ENCODE peak calls at places on chromosomes 6 and 20, in seven cellular contexts. U, H, Q, B, A, V and K are unnamed samples.

GRCh38 chr6:44054635-44055559 is 72.4 kb downstream of the MRPL14 start:
- DNase-seq in U (no peak), H (peak), Q (no peak), B (peak), A (no peak), V (no peak), K (no peak)

GRCh38 chr6:30113843-30114242 is 953 bp upstream of the TRIM31 start:
- DNase-seq in U (no peak), H (no peak), Q (no peak), B (no peak), A (no peak), V (no peak), K (no peak)

GRCh38 chr6:11434565-11435326 is 102.8 kb upstream of the TMEM170B start:
- DNase-seq in U (no peak), H (peak), Q (peak), B (peak), A (no peak), V (peak), K (no peak)

GRCh38 chr20:60063739-60064138 is 105.5 kb downstream of the CDH26 start:
- DNase-seq in U (peak), H (no peak), Q (no peak), B (no peak), A (no peak), V (no peak), K (no peak)

GRCh38 chr6:11938285-11938890 is 73.7 kb upstream of the HIVEP1 start:
- DNase-seq in U (peak), H (no peak), Q (peak), B (no peak), A (no peak), V (peak), K (no peak)

GRCh38 chr6:159842035-159842434 is 42.0 kb downstream of the PNLDC1 start:
- DNase-seq in U (no peak), H (peak), Q (peak), B (no peak), A (no peak), V (peak), K (no peak)

GRCh38 chr6:81693212-81693611 is 59.3 kb downstream of the TENT5A start:
- DNase-seq in U (no peak), H (no peak), Q (no peak), B (no peak), A (no peak), V (no peak), K (no peak)

GRCh38 chr6:132589454-132589853 is at the start of gene TAAR5:
- DNase-seq in U (no peak), H (no peak), Q (no peak), B (no peak), A (no peak), V (peak), K (no peak)

GRCh38 chr20:23151885-23152284 is 65.8 kb upstream of the CD93 start:
- DNase-seq in U (peak), H (peak), Q (no peak), B (no peak), A (no peak), V (no peak), K (no peak)

GRCh38 chr6:11744753-11745152 is 33.9 kb downstream of the ADTRP start:
- DNase-seq in U (no peak), H (peak), Q (no peak), B (peak), A (no peak), V (peak), K (no peak)

GRCh38 chr6:36120979-36121706 is 9.2 kb upstream of the MAPK13 start:
- DNase-seq in U (no peak), H (peak), Q (peak), B (no peak), A (no peak), V (peak), K (no peak)

GRCh38 chr6:165854863-165855593 is 192.0 kb upstream of the PDE10A start:
- DNase-seq in U (peak), H (no peak), Q (no peak), B (no peak), A (no peak), V (no peak), K (no peak)

GRCh38 chr6:71496018-71496800 is 207.6 kb downstream of the OGFRL1 start:
- DNase-seq in U (no peak), H (peak), Q (no peak), B (peak), A (no peak), V (no peak), K (no peak)

GRCh38 chr6:43511824-43512415 is 1.8 kb upstream of the LRRC73 start:
- DNase-seq in U (no peak), H (no peak), Q (no peak), B (no peak), A (no peak), V (no peak), K (no peak)

GRCh38 chr20:58722877-58723627 is 30.5 kb downstream of the NPEPL1 start:
- DNase-seq in U (no peak), H (no peak), Q (no peak), B (no peak), A (no peak), V (no peak), K (no peak)

GRCh38 chr20:63517376-63518309 is 2.9 kb upstream of the PPDPF start:
- DNase-seq in U (no peak), H (no peak), Q (no peak), B (no peak), A (no peak), V (no peak), K (no peak)

GRCh38 chr20:23147964-23148720 is 62.0 kb upstream of the CD93 start:
- DNase-seq in U (no peak), H (peak), Q (no peak), B (peak), A (no peak), V (peak), K (no peak)

GRCh38 chr20:47606414-47607207 is 104.9 kb downstream of the NCOA3 start:
- DNase-seq in U (no peak), H (no peak), Q (no peak), B (no peak), A (no peak), V (no peak), K (no peak)

GRCh38 chr6:148757944-148758343 is 11.1 kb downstream of the UST start:
- DNase-seq in U (no peak), H (no peak), Q (no peak), B (no peak), A (no peak), V (no peak), K (no peak)

GRCh38 chr20:51422912-51423667 is 119.4 kb downstream of the NFATC2 start:
- DNase-seq in U (no peak), H (no peak), Q (no peak), B (no peak), A (no peak), V (peak), K (no peak)

GRCh38 chr20:10020937-10021336 is 13.8 kb upstream of the ANKEF1 start:
- DNase-seq in U (no peak), H (no peak), Q (no peak), B (no peak), A (no peak), V (no peak), K (no peak)

GRCh38 chr6:158856261-158856660 is 37.1 kb upstream of the EZR start:
- DNase-seq in U (no peak), H (peak), Q (no peak), B (no peak), A (no peak), V (no peak), K (no peak)

GRCh38 chr20:1868856-1869255 is 26.4 kb upstream of the SIRPA start:
- DNase-seq in U (no peak), H (no peak), Q (no peak), B (peak), A (no peak), V (no peak), K (no peak)

GRCh38 chr6:166830185-166830890 is 126.0 kb downstream of the RNASET2 start:
- DNase-seq in U (no peak), H (no peak), Q (no peak), B (no peak), A (no peak), V (no peak), K (no peak)

GRCh38 chr20:17835941-17836861 is 132.4 kb downstream of the SNX5 start:
- DNase-seq in U (no peak), H (peak), Q (peak), B (peak), A (no peak), V (peak), K (no peak)

GRCh38 chr6:157056275-157056674 is 267.0 kb downstream of the TMEM242 start:
- DNase-seq in U (no peak), H (no peak), Q (no peak), B (no peak), A (no peak), V (no peak), K (no peak)

GRCh38 chr6:90284745-90285481 is 11.7 kb downstream of the BACH2 start:
- DNase-seq in U (no peak), H (peak), Q (peak), B (peak), A (no peak), V (no peak), K (no peak)

GRCh38 chr20:7841967-7842301 is 98.3 kb downstream of the HAO1 start:
- DNase-seq in U (no peak), H (peak), Q (peak), B (peak), A (peak), V (no peak), K (no peak)

GRCh38 chr20:8661229-8662023 is 407.5 kb upstream of the PLCB4 start:
- DNase-seq in U (no peak), H (no peak), Q (no peak), B (no peak), A (no peak), V (no peak), K (no peak)

GRCh38 chr6:170263410-170263809 is 27.5 kb downstream of the DLL1 start:
- DNase-seq in U (no peak), H (no peak), Q (no peak), B (no peak), A (no peak), V (no peak), K (no peak)

GRCh38 chr6:152232494-152233151 is 404.5 kb downstream of the SYNE1 start:
- DNase-seq in U (no peak), H (peak), Q (peak), B (peak), A (no peak), V (peak), K (no peak)

DNA sequence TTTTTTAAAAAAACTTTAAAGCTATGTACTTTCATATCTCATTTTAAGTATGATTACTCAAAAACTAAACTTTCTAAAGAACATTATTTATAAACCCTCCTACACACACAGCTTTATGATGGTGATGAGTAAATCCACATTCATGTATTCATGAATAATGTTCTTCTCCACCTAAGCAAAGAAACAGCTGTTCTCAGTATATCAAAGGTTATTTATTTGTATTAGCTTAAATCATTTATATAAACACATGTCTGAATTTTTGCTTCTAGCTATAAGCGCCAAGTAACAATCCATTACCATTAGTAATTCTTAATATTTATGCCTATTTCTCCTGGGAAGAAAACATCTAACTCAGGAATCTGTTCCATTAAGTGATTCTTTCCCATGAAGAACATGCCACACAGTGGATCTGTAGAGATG is 63.3 kb downstream of the SMLR1 start:
- DNase-seq in U (no peak), H (peak), Q (no peak), B (peak), A (no peak), V (no peak), K (no peak)
- H2BK5ac ChIP-seq in U (no peak), H (no peak), Q (no peak), B (peak), A (no peak), V (no peak), K (no peak)

GRCh38 chr6:135449246-135449645 is 48.3 kb downstream of the AHI1 start:
- DNase-seq in U (no peak), H (no peak), Q (no peak), B (no peak), A (no peak), V (no peak), K (no peak)
- H2BK5ac ChIP-seq in U (no peak), H (no peak), Q (no peak), B (no peak), A (no peak), V (no peak), K (no peak)

DNA sequence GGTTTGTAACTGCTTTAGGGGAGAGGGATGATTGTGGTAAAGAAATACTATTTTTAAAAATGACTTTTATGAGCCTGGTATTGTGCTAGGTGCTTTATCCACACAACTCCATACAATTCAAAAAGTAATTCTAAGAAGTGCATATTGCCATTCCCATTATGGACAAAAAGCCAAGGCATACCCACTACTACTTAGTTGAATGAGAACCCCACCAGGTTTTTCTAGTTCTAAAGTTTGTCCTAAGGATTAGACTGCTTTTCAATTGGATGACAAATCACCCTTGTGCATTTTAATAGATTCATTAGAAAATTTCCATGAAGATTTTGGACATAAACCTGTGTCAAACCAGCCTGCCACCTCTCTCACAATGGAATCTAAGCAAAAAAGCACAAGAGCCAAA is 325.7 kb downstream of the RNGTT start:
- DNase-seq in U (no peak), H (no peak), Q (no peak), B (no peak), A (no peak), V (no peak), K (no peak)
- H2BK5ac ChIP-seq in U (no peak), H (no peak), Q (no peak), B (no peak), A (no peak), V (no peak), K (no peak)

DNA sequence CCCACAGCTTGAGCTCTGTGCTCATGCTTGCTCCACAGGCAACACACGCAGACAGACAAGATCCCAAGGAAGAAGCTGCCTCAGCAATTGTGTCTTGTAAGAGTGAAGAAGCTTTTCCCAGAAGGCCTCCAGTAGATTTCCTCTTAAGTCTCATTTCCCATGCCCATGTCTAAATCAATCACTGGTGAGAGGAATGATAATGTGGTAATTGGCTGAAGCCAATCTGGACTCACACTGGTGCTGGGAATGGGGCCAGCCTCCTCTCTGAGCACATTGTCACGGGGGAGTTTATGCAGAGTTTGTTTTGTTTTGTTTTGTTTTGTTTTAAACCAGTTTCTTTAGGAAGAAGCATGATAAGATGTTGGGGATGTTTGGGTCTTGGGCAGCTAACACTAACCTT is 36.6 kb downstream of the PTCHD4 start:
- DNase-seq in U (no peak), H (peak), Q (peak), B (no peak), A (no peak), V (no peak), K (no peak)
- H2BK5ac ChIP-seq in U (no peak), H (no peak), Q (no peak), B (no peak), A (no peak), V (no peak), K (no peak)

DNA sequence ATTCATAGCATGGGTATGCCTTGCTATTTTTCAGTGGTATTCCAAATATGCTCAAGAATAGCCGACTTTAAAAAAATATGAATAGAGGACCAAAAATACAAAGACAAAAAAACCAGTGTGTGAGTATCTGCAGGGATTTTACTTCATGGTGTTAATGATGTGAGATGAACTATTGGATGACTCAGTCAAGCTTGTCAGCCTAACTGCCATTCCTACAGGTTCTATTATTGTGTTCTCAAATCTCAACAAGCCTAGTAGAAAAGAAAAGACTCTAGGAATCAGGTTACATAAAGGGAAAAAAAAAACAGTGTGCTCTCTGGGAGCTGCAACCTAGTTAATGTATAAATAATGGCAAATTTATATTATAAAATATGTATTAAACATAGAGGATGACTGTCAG is 588.4 kb upstream of the BTBD3 start:
- DNase-seq in U (no peak), H (no peak), Q (no peak), B (peak), A (no peak), V (no peak), K (no peak)
- H2BK5ac ChIP-seq in U (no peak), H (no peak), Q (no peak), B (no peak), A (no peak), V (no peak), K (no peak)

GRCh38 chr6:14676977-14677781 is 559.6 kb downstream of the CD83 start:
- DNase-seq in U (no peak), H (no peak), Q (no peak), B (no peak), A (no peak), V (no peak), K (no peak)

GRCh38 chr6:14681699-14682487 is 564.0 kb upstream of the JARID2 start:
- DNase-seq in U (no peak), H (no peak), Q (no peak), B (no peak), A (no peak), V (peak), K (no peak)

DNA sequence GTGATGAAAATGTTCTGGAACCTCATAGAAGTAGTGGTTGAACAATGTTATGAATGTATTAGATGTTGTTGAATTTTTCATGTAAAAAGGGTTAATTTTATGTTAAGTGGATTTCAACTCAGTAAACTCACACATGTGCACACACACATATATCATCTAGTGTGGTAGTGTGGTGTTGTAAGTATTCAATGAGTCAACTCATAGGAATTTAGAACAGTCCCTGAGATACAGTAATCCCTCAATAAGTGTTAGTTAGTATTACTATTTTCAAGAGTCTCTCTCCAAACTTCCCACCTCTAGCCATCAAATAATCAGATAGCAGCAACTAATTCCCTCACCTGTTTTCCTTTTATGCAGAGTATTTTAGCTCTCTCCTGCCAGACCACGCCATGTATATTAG is 563.0 kb upstream of the JARID2 start:
- DNase-seq in U (no peak), H (peak), Q (peak), B (peak), A (no peak), V (peak), K (no peak)
- H2BK5ac ChIP-seq in U (no peak), H (no peak), Q (no peak), B (peak), A (no peak), V (no peak), K (no peak)

GRCh38 chr6:49982046-49982445 is 12.6 kb upstream of the DEFB113 start:
- DNase-seq in U (no peak), H (peak), Q (no peak), B (no peak), A (no peak), V (no peak), K (no peak)
- H2BK5ac ChIP-seq in U (no peak), H (no peak), Q (no peak), B (no peak), A (no peak), V (no peak), K (no peak)

GRCh38 chr6:109611502-109611901 is 79.5 kb downstream of the AK9 start:
- DNase-seq in U (no peak), H (no peak), Q (no peak), B (no peak), A (no peak), V (no peak), K (no peak)
- H2BK5ac ChIP-seq in U (no peak), H (no peak), Q (no peak), B (no peak), A (no peak), V (no peak), K (no peak)